ENCODE peak calls at places on chromosomes 12 and 14, in ten cellular contexts. P is pancreas; J is psoas muscle; Q is ovary; B is mesenchymal stem cell; C is naive thymus-derived CD4-positive, alpha-beta T cell; G is heart right ventricle; A is HCT116; O is endothelial cell of umbilical vein; S is fibroblast of lung. M is an unnamed sample.

GRCh38 chr14:102403028-102403427 is 40.3 kb downstream of the TECPR2 start:
- DNase-seq in P (no peak), J (no peak), Q (no peak), B (no peak), C (no peak), G (no peak), A (no peak), O (no peak), S (no peak), M (no peak)

GRCh38 chr14:101808020-101808641 is 46.6 kb downstream of the PPP2R5C start:
- DNase-seq in P (peak; percentile 45), J (no peak), Q (no peak), B (no peak), C (no peak), G (no peak), A (no peak), O (no peak), S (no peak), M (no peak)

GRCh38 chr12:70983692-70984091 is 63.2 kb upstream of the PTPRR start:
- DNase-seq in P (no peak), J (no peak), Q (no peak), B (peak; percentile 24), C (no peak), G (no peak), A (no peak), O (no peak), S (no peak), M (no peak)

GRCh38 chr12:68786929-68787328 is 21.0 kb upstream of the MDM2 start:
- DNase-seq in P (no peak), J (no peak), Q (no peak), B (no peak), C (no peak), G (no peak), A (no peak), O (no peak), S (no peak), M (no peak)

GRCh38 chr14:75842624-75843023 is 139.2 kb downstream of the TGFB3 start:
- DNase-seq in P (no peak), J (no peak), Q (no peak), B (no peak), C (no peak), G (no peak), A (no peak), O (no peak), S (no peak), M (no peak)

GRCh38 chr12:47721431-47721973 is 3.8 kb downstream of the ENDOU start:
- DNase-seq in P (no peak), J (no peak), Q (peak; percentile 10), B (no peak), C (no peak), G (no peak), A (no peak), O (no peak), S (no peak), M (no peak)

GRCh38 chr12:7856516-7856915 is 16.2 kb downstream of the SLC2A14 start:
- DNase-seq in P (no peak), J (no peak), Q (no peak), B (peak; percentile 7), C (no peak), G (no peak), A (no peak), O (no peak), S (no peak), M (peak; percentile 20)

GRCh38 chr12:32765906-32766305 is 10.2 kb upstream of the YARS2 start:
- DNase-seq in P (no peak), J (no peak), Q (no peak), B (no peak), C (no peak), G (no peak), A (no peak), O (no peak), S (peak; percentile 33), M (no peak)

GRCh38 chr14:59022144-59022543 is 166.3 kb upstream of the DAAM1 start:
- DNase-seq in P (no peak), J (no peak), Q (no peak), B (no peak), C (no peak), G (no peak), A (no peak), O (no peak), S (no peak), M (no peak)

GRCh38 chr12:104565606-104566243 is 109.0 kb downstream of the CHST11 start:
- DNase-seq in P (no peak), J (no peak), Q (no peak), B (no peak), C (no peak), G (no peak), A (no peak), O (no peak), S (peak; percentile 38), M (no peak)

GRCh38 chr14:74437654-74438053 is 11.6 kb upstream of the SYNDIG1L start:
- DNase-seq in P (no peak), J (no peak), Q (no peak), B (peak; percentile 13), C (no peak), G (no peak), A (no peak), O (peak; percentile 38), S (no peak), M (no peak)

GRCh38 chr14:69680297-69680696 is 68.9 kb downstream of the SUSD6 start:
- DNase-seq in P (no peak), J (no peak), Q (no peak), B (no peak), C (no peak), G (no peak), A (no peak), O (no peak), S (no peak), M (no peak)

GRCh38 chr14:53331247-53331646 is 178.1 kb upstream of the DDHD1 start:
- DNase-seq in P (no peak), J (no peak), Q (no peak), B (peak; percentile 39), C (no peak), G (no peak), A (no peak), O (no peak), S (peak; percentile 60), M (peak; percentile 78)

GRCh38 chr12:54475542-54475941 is 2.1 kb upstream of the GTSF1 start:
- DNase-seq in P (no peak), J (no peak), Q (no peak), B (peak; percentile 10), C (no peak), G (no peak), A (no peak), O (no peak), S (peak; percentile 64), M (no peak)

GRCh38 chr12:106019130-106019529 is 119.6 kb downstream of the NUAK1 start:
- DNase-seq in P (no peak), J (no peak), Q (no peak), B (no peak), C (no peak), G (no peak), A (no peak), O (no peak), S (no peak), M (no peak)

GRCh38 chr12:106015646-106016045 is 123.1 kb downstream of the NUAK1 start:
- DNase-seq in P (no peak), J (no peak), Q (no peak), B (no peak), C (no peak), G (no peak), A (no peak), O (no peak), S (no peak), M (no peak)

GRCh38 chr12:106018286-106018685 is 120.5 kb downstream of the NUAK1 start:
- DNase-seq in P (no peak), J (no peak), Q (no peak), B (no peak), C (no peak), G (no peak), A (no peak), O (no peak), S (no peak), M (no peak)

GRCh38 chr12:106010746-106011145 is 128.0 kb downstream of the NUAK1 start:
- DNase-seq in P (no peak), J (no peak), Q (no peak), B (no peak), C (no peak), G (no peak), A (no peak), O (no peak), S (no peak), M (no peak)

DNA sequence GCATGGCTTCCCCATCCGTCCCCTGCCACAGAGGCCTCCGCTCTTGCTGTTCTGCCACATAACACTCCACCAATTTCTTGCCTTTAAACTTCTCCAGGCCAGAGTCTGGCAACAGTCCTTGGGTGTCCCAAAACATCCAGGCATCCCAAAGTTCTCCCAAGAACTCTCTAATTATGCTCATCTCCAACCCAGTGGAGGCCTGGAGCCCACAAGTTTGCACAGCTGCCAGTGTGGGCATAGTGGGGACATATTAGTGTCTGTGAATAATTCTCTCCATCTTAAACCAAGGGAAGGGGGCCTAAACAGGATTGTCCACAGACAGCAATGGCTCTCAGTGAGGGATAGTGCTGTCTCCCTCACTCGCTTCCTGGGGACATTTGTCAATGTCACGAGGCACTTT is 124.8 kb downstream of the NUAK1 start:
- DNase-seq in P (no peak), J (no peak), Q (no peak), B (no peak), C (no peak), G (no peak), A (no peak), O (no peak), S (no peak), M (no peak)
- H3K36me3 ChIP-seq in P (no peaks in the 10 kb centered on the region), J (no peaks in the 10 kb centered on the region), Q (no peaks in the 10 kb centered on the region), B (no peaks in the 10 kb centered on the region), C (no peaks in the 10 kb centered on the region), G (no peaks in the 10 kb centered on the region), A (no peaks in the 10 kb centered on the region), O (no peaks in the 10 kb centered on the region), S (no peaks in the 10 kb centered on the region), M (no peaks in the 10 kb centered on the region)

DNA sequence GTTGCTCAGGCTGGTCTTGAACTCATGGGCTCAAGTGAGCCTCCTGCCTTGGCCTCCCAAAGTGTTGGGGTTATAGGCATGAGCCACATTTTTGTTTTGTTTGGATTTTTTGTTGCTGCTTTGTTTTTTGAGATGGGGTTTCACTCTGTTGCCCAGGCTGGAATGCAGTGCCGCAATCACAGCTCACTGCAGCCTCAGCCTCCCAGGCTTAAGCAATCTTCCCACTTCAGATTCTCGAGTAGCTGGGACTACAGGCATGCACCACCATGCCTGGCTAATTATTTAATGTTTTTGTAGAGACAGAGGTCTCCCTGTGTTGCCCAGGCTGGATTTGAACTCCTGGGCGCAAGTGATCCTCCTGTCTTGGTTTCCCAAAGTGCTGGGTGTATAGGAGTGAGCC is 5.7 kb upstream of the PLEK2 start:
- DNase-seq in P (no peak), J (no peak), Q (no peak), B (peak; percentile 55), C (no peak), G (no peak), A (no peak), O (no peak), S (no peak), M (no peak)
- H3K27ac ChIP-seq in P (no peak overlapping the region), J (no peak overlapping the region), Q (no peak overlapping the region), B (no peak overlapping the region), C (no peak overlapping the region), G (no peak overlapping the region), A (no peak overlapping the region), O (no peak overlapping the region), S (no peak overlapping the region), M (no peak overlapping the region)

GRCh38 chr14:26381405-26381804 is 216.4 kb downstream of the NOVA1 start:
- DNase-seq in P (no peak), J (no peak), Q (no peak), B (no peak), C (no peak), G (no peak), A (no peak), O (no peak), S (no peak), M (no peak)
- H3K36me3 ChIP-seq in P (no peaks in the 10 kb centered on the region), J (no peaks in the 10 kb centered on the region), Q (no peaks in the 10 kb centered on the region), B (no peaks in the 10 kb centered on the region), C (no peaks in the 10 kb centered on the region), G (no peaks in the 10 kb centered on the region), A (no peaks in the 10 kb centered on the region), O (no peaks in the 10 kb centered on the region), S (no peaks in the 10 kb centered on the region), M (no peaks in the 10 kb centered on the region)

GRCh38 chr14:72779679-72780078 is 114.2 kb downstream of the DPF3 start:
- DNase-seq in P (no peak), J (no peak), Q (no peak), B (no peak), C (no peak), G (no peak), A (no peak), O (no peak), S (no peak), M (no peak)
- H3K27ac ChIP-seq in P (no peak overlapping the region), J (no peak overlapping the region), Q (no peak overlapping the region), B (no peak overlapping the region), C (no peak overlapping the region), G (no peak overlapping the region), A (no peak overlapping the region), O (no peak overlapping the region), S (no peak overlapping the region), M (no peak overlapping the region)